ENCODE peak calls at places on chromosomes 4 and X, in eight cellular contexts. One of them, this sample, is unnamed.

GRCh38 chr4:43757147-43757546 is 691.5 kb downstream of the KCTD8 start:
- DNase-seq in GM20000: no peak
- DNase-seq in RWPE1: peak
- DNase-seq in body of pancreas: peak
- DNase-seq in astrocyte of the cerebellum: no peak
- DNase-seq in transverse colon: no peak
- DNase-seq in HCT116: no peak
- DNase-seq in epithelial cell of esophagus: peak
- DNase-seq in this sample: no peak

GRCh38 chrX:1330605-1331004 is 6.0 kb upstream of the IL3RA start:
- DNase-seq in GM20000: no peak
- DNase-seq in RWPE1: no peak
- DNase-seq in body of pancreas: no peak
- DNase-seq in astrocyte of the cerebellum: no peak
- DNase-seq in transverse colon: no peak
- DNase-seq in HCT116: no peak
- DNase-seq in epithelial cell of esophagus: no peak
- DNase-seq in this sample: no peak

GRCh38 chrX:136767104-136767941 is 13.4 kb downstream of the ARHGEF6 start:
- DNase-seq in GM20000: peak
- DNase-seq in RWPE1: peak
- DNase-seq in body of pancreas: peak
- DNase-seq in astrocyte of the cerebellum: peak
- DNase-seq in transverse colon: peak
- DNase-seq in HCT116: no peak
- DNase-seq in epithelial cell of esophagus: peak
- DNase-seq in this sample: peak

GRCh38 chr4:163858515-163858914 is 364.0 kb downstream of the TMA16 start:
- DNase-seq in GM20000: no peak
- DNase-seq in RWPE1: no peak
- DNase-seq in body of pancreas: no peak
- DNase-seq in astrocyte of the cerebellum: no peak
- DNase-seq in transverse colon: no peak
- DNase-seq in HCT116: no peak
- DNase-seq in epithelial cell of esophagus: no peak
- DNase-seq in this sample: no peak

GRCh38 chr4:186900980-186901379 is 177.3 kb upstream of the FAT1 start:
- DNase-seq in GM20000: no peak
- DNase-seq in RWPE1: no peak
- DNase-seq in body of pancreas: no peak
- DNase-seq in astrocyte of the cerebellum: no peak
- DNase-seq in transverse colon: no peak
- DNase-seq in HCT116: no peak
- DNase-seq in epithelial cell of esophagus: no peak
- DNase-seq in this sample: peak

GRCh38 chr4:174375422-174375821 is 91.7 kb downstream of the CEP44 start:
- DNase-seq in GM20000: no peak
- DNase-seq in RWPE1: no peak
- DNase-seq in body of pancreas: no peak
- DNase-seq in astrocyte of the cerebellum: no peak
- DNase-seq in transverse colon: no peak
- DNase-seq in HCT116: no peak
- DNase-seq in epithelial cell of esophagus: no peak
- DNase-seq in this sample: no peak

GRCh38 chr4:98284640-98285046 is 23.5 kb downstream of the RAP1GDS1 start:
- DNase-seq in GM20000: no peak
- DNase-seq in RWPE1: peak
- DNase-seq in body of pancreas: no peak
- DNase-seq in astrocyte of the cerebellum: no peak
- DNase-seq in transverse colon: no peak
- DNase-seq in HCT116: peak
- DNase-seq in epithelial cell of esophagus: peak
- DNase-seq in this sample: peak

GRCh38 chrX:18348047-18348446 is 6.4 kb downstream of the SCML2 start:
- DNase-seq in GM20000: no peak
- DNase-seq in RWPE1: no peak
- DNase-seq in body of pancreas: no peak
- DNase-seq in astrocyte of the cerebellum: no peak
- DNase-seq in transverse colon: no peak
- DNase-seq in HCT116: no peak
- DNase-seq in epithelial cell of esophagus: no peak
- DNase-seq in this sample: no peak

GRCh38 chr4:173527103-173527876 is 2.7 kb downstream of the HAND2 start:
- DNase-seq in GM20000: peak
- DNase-seq in RWPE1: no peak
- DNase-seq in body of pancreas: no peak
- DNase-seq in astrocyte of the cerebellum: no peak
- DNase-seq in transverse colon: no peak
- DNase-seq in HCT116: no peak
- DNase-seq in epithelial cell of esophagus: no peak
- DNase-seq in this sample: no peak

GRCh38 chrX:6015423-6015822 is 213.2 kb downstream of the NLGN4X start:
- DNase-seq in GM20000: no peak
- DNase-seq in RWPE1: no peak
- DNase-seq in body of pancreas: no peak
- DNase-seq in astrocyte of the cerebellum: no peak
- DNase-seq in transverse colon: no peak
- DNase-seq in HCT116: no peak
- DNase-seq in epithelial cell of esophagus: no peak
- DNase-seq in this sample: no peak

GRCh38 chrX:154822029-154822428 is 12.4 kb downstream of the SMIM9 start:
- DNase-seq in GM20000: no peak
- DNase-seq in RWPE1: no peak
- DNase-seq in body of pancreas: no peak
- DNase-seq in astrocyte of the cerebellum: no peak
- DNase-seq in transverse colon: no peak
- DNase-seq in HCT116: no peak
- DNase-seq in epithelial cell of esophagus: no peak
- DNase-seq in this sample: no peak

GRCh38 chrX:70253377-70254062 is 6.5 kb downstream of the P2RY4 start:
- DNase-seq in GM20000: no peak
- DNase-seq in RWPE1: peak
- DNase-seq in body of pancreas: no peak
- DNase-seq in astrocyte of the cerebellum: no peak
- DNase-seq in transverse colon: no peak
- DNase-seq in HCT116: peak
- DNase-seq in epithelial cell of esophagus: peak
- DNase-seq in this sample: no peak

GRCh38 chr4:28792917-28793597 is 1927.1 kb upstream of the PCDH7 start:
- DNase-seq in GM20000: no peak
- DNase-seq in RWPE1: no peak
- DNase-seq in body of pancreas: no peak
- DNase-seq in astrocyte of the cerebellum: no peak
- DNase-seq in transverse colon: no peak
- DNase-seq in HCT116: no peak
- DNase-seq in epithelial cell of esophagus: no peak
- DNase-seq in this sample: no peak

GRCh38 chr4:26267087-26267486 is 53.7 kb upstream of the RBPJ start:
- DNase-seq in GM20000: no peak
- DNase-seq in RWPE1: no peak
- DNase-seq in body of pancreas: peak
- DNase-seq in astrocyte of the cerebellum: no peak
- DNase-seq in transverse colon: peak
- DNase-seq in HCT116: no peak
- DNase-seq in epithelial cell of esophagus: no peak
- DNase-seq in this sample: no peak

GRCh38 chr4:34854451-34854850 is 1389.9 kb downstream of the ARAP2 start:
- DNase-seq in GM20000: no peak
- DNase-seq in RWPE1: no peak
- DNase-seq in body of pancreas: no peak
- DNase-seq in astrocyte of the cerebellum: no peak
- DNase-seq in transverse colon: no peak
- DNase-seq in HCT116: no peak
- DNase-seq in epithelial cell of esophagus: no peak
- DNase-seq in this sample: no peak

GRCh38 chr4:5802565-5802964 is 90.3 kb downstream of the CRMP1 start:
- DNase-seq in GM20000: no peak
- DNase-seq in RWPE1: no peak
- DNase-seq in body of pancreas: no peak
- DNase-seq in astrocyte of the cerebellum: no peak
- DNase-seq in transverse colon: no peak
- DNase-seq in HCT116: no peak
- DNase-seq in epithelial cell of esophagus: no peak
- DNase-seq in this sample: no peak

GRCh38 chr4:5801696-5802095 is 90.7 kb downstream of the EVC start:
- DNase-seq in GM20000: no peak
- DNase-seq in RWPE1: no peak
- DNase-seq in body of pancreas: no peak
- DNase-seq in astrocyte of the cerebellum: no peak
- DNase-seq in transverse colon: no peak
- DNase-seq in HCT116: no peak
- DNase-seq in epithelial cell of esophagus: no peak
- DNase-seq in this sample: no peak

GRCh38 chr4:5805270-5805669 is 87.6 kb downstream of the CRMP1 start:
- DNase-seq in GM20000: no peak
- DNase-seq in RWPE1: no peak
- DNase-seq in body of pancreas: no peak
- DNase-seq in astrocyte of the cerebellum: no peak
- DNase-seq in transverse colon: no peak
- DNase-seq in HCT116: no peak
- DNase-seq in epithelial cell of esophagus: no peak
- DNase-seq in this sample: no peak

GRCh38 chr4:5808081-5808741 is 84.7 kb downstream of the CRMP1 start:
- DNase-seq in GM20000: no peak
- DNase-seq in RWPE1: no peak
- DNase-seq in body of pancreas: no peak
- DNase-seq in astrocyte of the cerebellum: no peak
- DNase-seq in transverse colon: no peak
- DNase-seq in HCT116: no peak
- DNase-seq in epithelial cell of esophagus: no peak
- DNase-seq in this sample: no peak

GRCh38 chr4:5804656-5805055 is 88.2 kb downstream of the CRMP1 start:
- DNase-seq in GM20000: no peak
- DNase-seq in RWPE1: no peak
- DNase-seq in body of pancreas: no peak
- DNase-seq in astrocyte of the cerebellum: no peak
- DNase-seq in transverse colon: no peak
- DNase-seq in HCT116: no peak
- DNase-seq in epithelial cell of esophagus: no peak
- DNase-seq in this sample: no peak
- TF ChIP-seq CTCF in GM20000: no peak
- TF ChIP-seq CTCF in RWPE1: no peak
- TF ChIP-seq CTCF in body of pancreas: no peak
- TF ChIP-seq CTCF in astrocyte of the cerebellum: peak
- TF ChIP-seq CTCF in transverse colon: no peak
- TF ChIP-seq CTCF in HCT116: peak
- TF ChIP-seq CTCF in epithelial cell of esophagus: no peak
- TF ChIP-seq CTCF in this sample: no peak

GRCh38 chrX:151009582-151009981 is 26.4 kb downstream of the HMGB3 start:
- DNase-seq in GM20000: no peak
- DNase-seq in RWPE1: no peak
- DNase-seq in body of pancreas: no peak
- DNase-seq in astrocyte of the cerebellum: no peak
- DNase-seq in transverse colon: peak
- DNase-seq in HCT116: no peak
- DNase-seq in epithelial cell of esophagus: no peak
- DNase-seq in this sample: no peak
- TF ChIP-seq CTCF in GM20000: no peak
- TF ChIP-seq CTCF in RWPE1: no peak
- TF ChIP-seq CTCF in body of pancreas: no peak
- TF ChIP-seq CTCF in astrocyte of the cerebellum: no peak
- TF ChIP-seq CTCF in transverse colon: no peak
- TF ChIP-seq CTCF in HCT116: no peak
- TF ChIP-seq CTCF in epithelial cell of esophagus: no peak
- TF ChIP-seq CTCF in this sample: no peak

GRCh38 chr4:959338-960139 is 13.8 kb downstream of the DGKQ start:
- DNase-seq in GM20000: no peak
- DNase-seq in RWPE1: no peak
- DNase-seq in body of pancreas: no peak
- DNase-seq in astrocyte of the cerebellum: no peak
- DNase-seq in transverse colon: no peak
- DNase-seq in HCT116: no peak
- DNase-seq in epithelial cell of esophagus: no peak
- DNase-seq in this sample: no peak

GRCh38 chr4:961651-962230 is 11.6 kb downstream of the DGKQ start:
- DNase-seq in GM20000: no peak
- DNase-seq in RWPE1: peak
- DNase-seq in body of pancreas: no peak
- DNase-seq in astrocyte of the cerebellum: no peak
- DNase-seq in transverse colon: peak
- DNase-seq in HCT116: no peak
- DNase-seq in epithelial cell of esophagus: peak
- DNase-seq in this sample: no peak

GRCh38 chr4:960736-961650 is 12.4 kb downstream of the DGKQ start:
- DNase-seq in GM20000: no peak
- DNase-seq in RWPE1: no peak
- DNase-seq in body of pancreas: no peak
- DNase-seq in astrocyte of the cerebellum: no peak
- DNase-seq in transverse colon: no peak
- DNase-seq in HCT116: no peak
- DNase-seq in epithelial cell of esophagus: no peak
- DNase-seq in this sample: no peak

GRCh38 chr4:958836-959337 is 14.5 kb downstream of the DGKQ start:
- DNase-seq in GM20000: no peak
- DNase-seq in RWPE1: no peak
- DNase-seq in body of pancreas: no peak
- DNase-seq in astrocyte of the cerebellum: no peak
- DNase-seq in transverse colon: no peak
- DNase-seq in HCT116: no peak
- DNase-seq in epithelial cell of esophagus: no peak
- DNase-seq in this sample: no peak

GRCh38 chr4:960140-960735 is 13.1 kb downstream of the DGKQ start:
- DNase-seq in GM20000: no peak
- DNase-seq in RWPE1: no peak
- DNase-seq in body of pancreas: no peak
- DNase-seq in astrocyte of the cerebellum: no peak
- DNase-seq in transverse colon: no peak
- DNase-seq in HCT116: no peak
- DNase-seq in epithelial cell of esophagus: no peak
- DNase-seq in this sample: no peak
- TF ChIP-seq CTCF in GM20000: no peak
- TF ChIP-seq CTCF in RWPE1: no peak
- TF ChIP-seq CTCF in body of pancreas: no peak
- TF ChIP-seq CTCF in astrocyte of the cerebellum: no peak
- TF ChIP-seq CTCF in transverse colon: no peak
- TF ChIP-seq CTCF in HCT116: no peak
- TF ChIP-seq CTCF in epithelial cell of esophagus: no peak
- TF ChIP-seq CTCF in this sample: no peak

GRCh38 chr4:71011451-71011850 is 18.0 kb downstream of the DCK start:
- DNase-seq in GM20000: no peak
- DNase-seq in RWPE1: no peak
- DNase-seq in body of pancreas: no peak
- DNase-seq in astrocyte of the cerebellum: no peak
- DNase-seq in transverse colon: no peak
- DNase-seq in HCT116: no peak
- DNase-seq in epithelial cell of esophagus: no peak
- DNase-seq in this sample: no peak

GRCh38 chr4:71006203-71006907 is 12.9 kb downstream of the DCK start:
- DNase-seq in GM20000: peak
- DNase-seq in RWPE1: no peak
- DNase-seq in body of pancreas: no peak
- DNase-seq in astrocyte of the cerebellum: no peak
- DNase-seq in transverse colon: no peak
- DNase-seq in HCT116: no peak
- DNase-seq in epithelial cell of esophagus: no peak
- DNase-seq in this sample: no peak

GRCh38 chr4:71004281-71004851 is 10.9 kb downstream of the DCK start:
- DNase-seq in GM20000: no peak
- DNase-seq in RWPE1: no peak
- DNase-seq in body of pancreas: no peak
- DNase-seq in astrocyte of the cerebellum: no peak
- DNase-seq in transverse colon: peak
- DNase-seq in HCT116: no peak
- DNase-seq in epithelial cell of esophagus: no peak
- DNase-seq in this sample: no peak

GRCh38 chr4:71009091-71009490 is 15.6 kb downstream of the DCK start:
- DNase-seq in GM20000: no peak
- DNase-seq in RWPE1: no peak
- DNase-seq in body of pancreas: no peak
- DNase-seq in astrocyte of the cerebellum: no peak
- DNase-seq in transverse colon: no peak
- DNase-seq in HCT116: no peak
- DNase-seq in epithelial cell of esophagus: no peak
- DNase-seq in this sample: no peak

GRCh38 chr4:71009796-71010588 is 16.5 kb downstream of the DCK start:
- DNase-seq in GM20000: peak
- DNase-seq in RWPE1: peak
- DNase-seq in body of pancreas: no peak
- DNase-seq in astrocyte of the cerebellum: peak
- DNase-seq in transverse colon: no peak
- DNase-seq in HCT116: peak
- DNase-seq in epithelial cell of esophagus: peak
- DNase-seq in this sample: no peak
- TF ChIP-seq CTCF in GM20000: peak
- TF ChIP-seq CTCF in RWPE1: peak
- TF ChIP-seq CTCF in body of pancreas: peak
- TF ChIP-seq CTCF in astrocyte of the cerebellum: peak
- TF ChIP-seq CTCF in transverse colon: peak
- TF ChIP-seq CTCF in HCT116: peak
- TF ChIP-seq CTCF in epithelial cell of esophagus: peak
- TF ChIP-seq CTCF in this sample: peak

This sample was measured in Calu3.